ENCODE peak calls at places on chromosomes 11 and 22, in seven cellular contexts. E is stimulated activated CD4-positive, alpha-beta T cell treated with anti-CD3 and anti-CD28 coated beads, TNF-alpha, amount 100 ng/mL, for 4 hours; N is NCI-H1694; J is fibroblast of the aortic adventitia; H is ELR; M is iris pigment epithelial cell; X is substantia nigra. I is an unnamed sample.

GRCh38 chr11:48307760-48308386 is 1.9 kb downstream of the OR4S1 start:
- DNase-seq in E (peak), N (peak), J (peak), H (peak), M (peak), X (peak), I (peak)

GRCh38 chr11:44409558-44410236 is 99.8 kb upstream of the ALX4 start:
- DNase-seq in E (no peak), N (no peak), J (no peak), H (no peak), M (no peak), X (no peak), I (peak)

GRCh38 chr11:41146326-41146725 is 313.1 kb downstream of the LRRC4C start:
- DNase-seq in E (no peak), N (no peak), J (no peak), H (no peak), M (no peak), X (no peak), I (no peak)

GRCh38 chr22:46653596-46653995 is 33.4 kb downstream of the GRAMD4 start:
- DNase-seq in E (no peak), N (no peak), J (no peak), H (no peak), M (no peak), X (no peak), I (no peak)

GRCh38 chr11:128715691-128716153 is 21.9 kb downstream of the FLI1 start:
- DNase-seq in E (no peak), N (no peak), J (peak), H (no peak), M (peak), X (no peak), I (no peak)

GRCh38 chr11:57885298-57886035 is 123.9 kb downstream of the CTNND1 start:
- DNase-seq in E (no peak), N (no peak), J (peak), H (peak), M (peak), X (no peak), I (peak)

GRCh38 chr11:27291302-27291889 is 71.6 kb downstream of the CCDC34 start:
- DNase-seq in E (no peak), N (no peak), J (no peak), H (peak), M (no peak), X (no peak), I (no peak)

GRCh38 chr22:34567367-34567766 is 498.6 kb upstream of the ISX start:
- DNase-seq in E (no peak), N (no peak), J (no peak), H (no peak), M (no peak), X (no peak), I (no peak)

GRCh38 chr11:70844387-70844786 is 408.0 kb downstream of the SHANK2 start:
- DNase-seq in E (no peak), N (no peak), J (no peak), H (no peak), M (no peak), X (no peak), I (no peak)

GRCh38 chr22:30305906-30306628 is 16.8 kb upstream of the CASTOR1 start:
- DNase-seq in E (no peak), N (no peak), J (no peak), H (peak), M (peak), X (no peak), I (no peak)

GRCh38 chr22:50112151-50113118 is 22.6 kb downstream of the MOV10L1 start:
- DNase-seq in E (no peak), N (no peak), J (peak), H (peak), M (peak), X (no peak), I (no peak)

GRCh38 chr11:114563077-114563476 is 3.4 kb upstream of the NXPE1 start:
- DNase-seq in E (no peak), N (no peak), J (peak), H (peak), M (peak), X (no peak), I (no peak)

I was measured in endodermal cell.